ENCODE peak calls at places on chromosomes 4 and X, in four cellular contexts. One of them, this sample, is unnamed.

GRCh38 chr4:176921256-176921655 is 128.5 kb upstream of the VEGFC start:
- DNase-seq in fibroblast of the aortic adventitia: peak; percentile 5
- DNase-seq in fibroblast of lung: peak; percentile 15
- DNase-seq in lung: no peak
- DNase-seq in this sample: no peak

GRCh38 chr4:152693875-152694274 is 14.1 kb upstream of the TMEM154 start:
- DNase-seq in fibroblast of the aortic adventitia: no peak
- DNase-seq in fibroblast of lung: no peak
- DNase-seq in lung: no peak
- DNase-seq in this sample: no peak

GRCh38 chr4:11565899-11566298 is 137.2 kb upstream of the HS3ST1 start:
- DNase-seq in fibroblast of the aortic adventitia: no peak
- DNase-seq in fibroblast of lung: no peak
- DNase-seq in lung: no peak
- DNase-seq in this sample: no peak

GRCh38 chr4:74423101-74423500 is 21.8 kb upstream of the AREG start:
- DNase-seq in fibroblast of the aortic adventitia: peak; percentile 57
- DNase-seq in fibroblast of lung: peak; percentile 44
- DNase-seq in lung: no peak
- DNase-seq in this sample: no peak

GRCh38 chrX:21373637-21374162 is 518 bp upstream of the CNKSR2 start:
- DNase-seq in fibroblast of the aortic adventitia: no peak
- DNase-seq in fibroblast of lung: no peak
- DNase-seq in lung: no peak
- DNase-seq in this sample: no peak

GRCh38 chrX:20221902-20222301 is 44.8 kb downstream of the RPS6KA3 start:
- DNase-seq in fibroblast of the aortic adventitia: peak; percentile 19
- DNase-seq in fibroblast of lung: peak; percentile 24
- DNase-seq in lung: no peak
- DNase-seq in this sample: no peak

GRCh38 chrX:26234177-26234576 is 18.2 kb downstream of the MAGEB5 start:
- DNase-seq in fibroblast of the aortic adventitia: no peak
- DNase-seq in fibroblast of lung: no peak
- DNase-seq in lung: no peak
- DNase-seq in this sample: no peak

GRCh38 chr4:114698256-114698655 is 99.6 kb downstream of the UGT8 start:
- DNase-seq in fibroblast of the aortic adventitia: no peak
- DNase-seq in fibroblast of lung: no peak
- DNase-seq in lung: no peak
- DNase-seq in this sample: no peak

GRCh38 chr4:128858875-128859696 is 49.6 kb downstream of the JADE1 start:
- DNase-seq in fibroblast of the aortic adventitia: peak; percentile 97
- DNase-seq in fibroblast of lung: peak; percentile 91
- DNase-seq in lung: peak; percentile 11
- DNase-seq in this sample: no peak

GRCh38 chr4:76640252-76640925 is 205.4 kb downstream of the SHROOM3 start:
- DNase-seq in fibroblast of the aortic adventitia: no peak
- DNase-seq in fibroblast of lung: no peak
- DNase-seq in lung: peak; percentile 81
- DNase-seq in this sample: no peak

GRCh38 chr4:43132010-43132582 is 239.6 kb downstream of the GRXCR1 start:
- DNase-seq in fibroblast of the aortic adventitia: peak; percentile 82
- DNase-seq in fibroblast of lung: peak; percentile 65
- DNase-seq in lung: peak; percentile 40
- DNase-seq in this sample: peak; percentile 43

DNA sequence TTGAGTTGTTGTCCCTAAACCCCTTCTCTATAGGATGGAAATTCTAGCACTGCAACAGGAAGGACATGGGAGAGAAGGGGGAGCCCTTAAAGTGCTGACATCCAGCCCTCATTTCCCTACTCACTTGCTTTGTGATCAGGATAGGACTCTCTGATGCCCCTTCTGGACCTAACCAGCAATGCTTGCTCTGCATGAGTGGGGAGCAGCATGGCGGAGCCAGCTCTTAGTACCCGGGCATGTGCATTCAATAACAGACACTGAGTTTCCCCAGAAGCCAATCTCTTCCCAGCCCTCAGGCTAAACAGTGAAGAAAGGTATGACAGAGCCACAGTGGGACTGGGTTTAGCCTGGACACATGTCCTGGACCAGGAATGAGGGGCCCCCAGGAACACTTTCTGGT is 14.0 kb downstream of the SOD3 start:
- DNase-seq in fibroblast of the aortic adventitia: no peak
- DNase-seq in fibroblast of lung: no peak
- DNase-seq in lung: no peak
- DNase-seq in this sample: no peak
- TF ChIP-seq CTCF in fibroblast of the aortic adventitia: no peak
- TF ChIP-seq CTCF in fibroblast of lung: no peak
- TF ChIP-seq CTCF in lung: no peak
- TF ChIP-seq CTCF in this sample: no peak

GRCh38 chr4:15737255-15737654 is 34.4 kb downstream of the BST1 start:
- DNase-seq in fibroblast of the aortic adventitia: no peak
- DNase-seq in fibroblast of lung: no peak
- DNase-seq in lung: no peak
- DNase-seq in this sample: no peak
- TF ChIP-seq CTCF in fibroblast of the aortic adventitia: no peak
- TF ChIP-seq CTCF in fibroblast of lung: no peak
- TF ChIP-seq CTCF in lung: no peak
- TF ChIP-seq CTCF in this sample: no peak

GRCh38 chr4:185644408-185644807 is 109.1 kb upstream of the PDLIM3 start:
- DNase-seq in fibroblast of the aortic adventitia: no peak
- DNase-seq in fibroblast of lung: no peak
- DNase-seq in lung: no peak
- DNase-seq in this sample: no peak

GRCh38 chr4:185638093-185638492 is 102.8 kb upstream of the PDLIM3 start:
- DNase-seq in fibroblast of the aortic adventitia: no peak
- DNase-seq in fibroblast of lung: no peak
- DNase-seq in lung: no peak
- DNase-seq in this sample: no peak

GRCh38 chr4:185642907-185643306 is 107.6 kb upstream of the PDLIM3 start:
- DNase-seq in fibroblast of the aortic adventitia: no peak
- DNase-seq in fibroblast of lung: no peak
- DNase-seq in lung: no peak
- DNase-seq in this sample: no peak

GRCh38 chr4:185638548-185639301 is 103.4 kb upstream of the PDLIM3 start:
- DNase-seq in fibroblast of the aortic adventitia: no peak
- DNase-seq in fibroblast of lung: no peak
- DNase-seq in lung: no peak
- DNase-seq in this sample: no peak

GRCh38 chr4:185640809-185641675 is 105.7 kb upstream of the PDLIM3 start:
- DNase-seq in fibroblast of the aortic adventitia: peak; percentile 88
- DNase-seq in fibroblast of lung: peak; percentile 77
- DNase-seq in lung: no peak
- DNase-seq in this sample: peak; percentile 51
- TF ChIP-seq CTCF in fibroblast of the aortic adventitia: peak; percentile 34
- TF ChIP-seq CTCF in fibroblast of lung: peak; percentile 14
- TF ChIP-seq CTCF in lung: peak; percentile 7
- TF ChIP-seq CTCF in this sample: peak; percentile 37

GRCh38 chr4:4689694-4690440 is 148.0 kb upstream of the STX18 start:
- DNase-seq in fibroblast of the aortic adventitia: no peak
- DNase-seq in fibroblast of lung: peak; percentile 42
- DNase-seq in lung: no peak
- DNase-seq in this sample: peak; percentile 71
- TF ChIP-seq CTCF in fibroblast of the aortic adventitia: no peak
- TF ChIP-seq CTCF in fibroblast of lung: no peak
- TF ChIP-seq CTCF in lung: no peak
- TF ChIP-seq CTCF in this sample: peak; percentile 18

DNA sequence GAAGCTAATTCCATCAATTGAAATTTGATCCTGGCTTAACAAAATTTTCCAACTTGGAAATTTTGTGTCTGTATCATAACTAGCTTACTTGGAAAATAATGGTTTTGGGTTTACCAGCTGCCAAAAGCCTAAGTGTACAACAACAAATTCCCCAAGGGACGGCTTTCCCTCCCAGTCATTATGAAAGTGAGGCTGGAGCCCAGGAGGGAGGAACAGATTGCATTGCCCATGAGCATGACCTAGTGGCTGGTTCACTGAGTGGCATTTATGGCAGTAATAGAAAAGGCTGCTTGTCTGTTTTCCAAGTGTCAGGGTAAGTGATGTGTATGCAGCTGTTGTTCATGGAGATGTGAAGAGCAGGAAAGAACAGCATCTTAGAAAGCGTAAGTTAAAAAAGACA is 70.8 kb upstream of the HHIP start:
- DNase-seq in fibroblast of the aortic adventitia: peak; percentile 36
- DNase-seq in fibroblast of lung: no peak
- DNase-seq in lung: no peak
- DNase-seq in this sample: no peak
- TF ChIP-seq CTCF in fibroblast of the aortic adventitia: peak; percentile 19
- TF ChIP-seq CTCF in fibroblast of lung: no peak
- TF ChIP-seq CTCF in lung: no peak
- TF ChIP-seq CTCF in this sample: peak; percentile 7

DNA sequence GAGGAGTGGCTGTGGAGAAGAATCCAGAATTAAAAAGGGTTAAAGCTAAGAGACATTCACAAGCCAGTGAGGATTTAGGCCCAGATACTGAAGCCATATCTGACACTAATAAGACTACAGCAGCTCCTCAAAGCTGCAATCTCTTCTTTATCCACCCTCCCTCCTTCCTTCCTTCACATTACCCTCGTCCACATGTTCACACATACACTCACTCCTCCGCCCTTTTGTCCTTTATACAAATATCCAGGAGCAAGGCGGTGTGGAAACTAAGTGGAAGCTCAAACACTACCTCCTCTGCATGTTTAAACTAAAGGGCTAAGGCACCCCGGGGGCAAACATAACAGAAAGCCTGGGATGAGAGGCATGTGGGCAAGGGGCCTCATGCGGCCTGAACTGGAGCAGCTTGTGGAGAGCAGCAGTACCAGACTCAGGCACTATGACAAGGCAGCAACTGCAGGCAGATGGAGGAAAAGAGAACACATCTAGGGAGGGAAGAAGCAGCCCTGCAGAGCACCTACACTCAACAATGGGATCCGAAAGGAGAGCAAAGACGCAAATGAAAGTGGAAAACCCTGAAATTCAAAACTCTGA is 9.4 kb downstream of the MAB21L2 start:
- DNase-seq in fibroblast of the aortic adventitia: no peak
- DNase-seq in fibroblast of lung: no peak
- DNase-seq in lung: no peak
- DNase-seq in this sample: no peak
- TF ChIP-seq CTCF in fibroblast of the aortic adventitia: no peak
- TF ChIP-seq CTCF in fibroblast of lung: no peak
- TF ChIP-seq CTCF in lung: no peak
- TF ChIP-seq CTCF in this sample: no peak